ENCODE peak calls at places on chromosome 15, in ten cellular contexts. T, R, X, H, Q, Y, M, W, A and Z are unnamed samples.

GRCh38 chr15:49313650-49314049 is 109.4 kb upstream of the FGF7 start:
- DNase-seq in T (no peak), R (peak), X (no peak), H (no peak), Q (no peak), Y (no peak), M (no peak), W (no peak), A (no peak), Z (no peak)

GRCh38 chr15:52071570-52071969 is 41.0 kb downstream of the BCL2L10 start:
- DNase-seq in T (no peak), R (no peak), X (peak), H (no peak), Q (no peak), Y (peak), M (no peak), W (no peak), A (peak), Z (peak)

GRCh38 chr15:95032181-95032580 is 800.8 kb downstream of the MCTP2 start:
- DNase-seq in T (no peak), R (no peak), X (no peak), H (no peak), Q (no peak), Y (no peak), M (no peak), W (no peak), A (no peak), Z (no peak)

GRCh38 chr15:51536965-51537574 is 85.5 kb downstream of the DMXL2 start:
- DNase-seq in T (no peak), R (peak), X (no peak), H (no peak), Q (no peak), Y (no peak), M (peak), W (peak), A (no peak), Z (peak)

GRCh38 chr15:93265046-93265658 is 176.1 kb upstream of the RGMA start:
- DNase-seq in T (no peak), R (no peak), X (no peak), H (no peak), Q (no peak), Y (no peak), M (no peak), W (no peak), A (no peak), Z (no peak)

GRCh38 chr15:40660686-40661085 is 34.3 kb upstream of the RAD51 start:
- DNase-seq in T (no peak), R (no peak), X (no peak), H (no peak), Q (no peak), Y (no peak), M (no peak), W (no peak), A (no peak), Z (no peak)

GRCh38 chr15:42131826-42132806 is 24.3 kb downstream of the PLA2G4F start:
- DNase-seq in T (no peak), R (peak), X (peak), H (no peak), Q (no peak), Y (no peak), M (no peak), W (no peak), A (no peak), Z (no peak)

GRCh38 chr15:51315726-51316125 is 22.7 kb downstream of the CYP19A1 start:
- DNase-seq in T (no peak), R (no peak), X (no peak), H (no peak), Q (no peak), Y (no peak), M (no peak), W (no peak), A (no peak), Z (no peak)

GRCh38 chr15:71508081-71508682 is 302.2 kb upstream of the NR2E3 start:
- DNase-seq in T (no peak), R (no peak), X (no peak), H (peak), Q (no peak), Y (no peak), M (no peak), W (no peak), A (no peak), Z (no peak)

GRCh38 chr15:77819841-77820728 is 187.4 kb upstream of the LINGO1 start:
- DNase-seq in T (no peak), R (no peak), X (no peak), H (no peak), Q (no peak), Y (no peak), M (peak), W (peak), A (no peak), Z (peak)

GRCh38 chr15:94600496-94600895 is 369.1 kb downstream of the MCTP2 start:
- DNase-seq in T (no peak), R (no peak), X (no peak), H (no peak), Q (no peak), Y (no peak), M (no peak), W (no peak), A (no peak), Z (no peak)

GRCh38 chr15:65558336-65558735 is 28.1 kb downstream of the HACD3 start:
- DNase-seq in T (no peak), R (peak), X (no peak), H (no peak), Q (no peak), Y (no peak), M (no peak), W (no peak), A (no peak), Z (no peak)

GRCh38 chr15:95247068-95247984 is 1016.0 kb downstream of the MCTP2 start:
- DNase-seq in T (no peak), R (peak), X (peak), H (peak), Q (no peak), Y (no peak), M (peak), W (peak), A (no peak), Z (no peak)

GRCh38 chr15:63495780-63496179 is 8.6 kb upstream of the USP3 start:
- DNase-seq in T (no peak), R (no peak), X (no peak), H (no peak), Q (no peak), Y (no peak), M (no peak), W (no peak), A (no peak), Z (no peak)

GRCh38 chr15:70258369-70259029 is 160.8 kb upstream of the TLE3 start:
- DNase-seq in T (peak), R (no peak), X (no peak), H (no peak), Q (peak), Y (peak), M (no peak), W (no peak), A (no peak), Z (no peak)

GRCh38 chr15:70260096-70260495 is 162.4 kb upstream of the TLE3 start:
- DNase-seq in T (no peak), R (no peak), X (no peak), H (no peak), Q (no peak), Y (no peak), M (no peak), W (no peak), A (no peak), Z (no peak)

GRCh38 chr15:70260580-70260979 is 162.9 kb upstream of the TLE3 start:
- DNase-seq in T (no peak), R (no peak), X (no peak), H (no peak), Q (no peak), Y (no peak), M (no peak), W (no peak), A (no peak), Z (no peak)

GRCh38 chr15:70259030-70259424 is 161.3 kb upstream of the TLE3 start:
- DNase-seq in T (peak), R (peak), X (peak), H (no peak), Q (peak), Y (peak), M (peak), W (no peak), A (no peak), Z (no peak)

DNA sequence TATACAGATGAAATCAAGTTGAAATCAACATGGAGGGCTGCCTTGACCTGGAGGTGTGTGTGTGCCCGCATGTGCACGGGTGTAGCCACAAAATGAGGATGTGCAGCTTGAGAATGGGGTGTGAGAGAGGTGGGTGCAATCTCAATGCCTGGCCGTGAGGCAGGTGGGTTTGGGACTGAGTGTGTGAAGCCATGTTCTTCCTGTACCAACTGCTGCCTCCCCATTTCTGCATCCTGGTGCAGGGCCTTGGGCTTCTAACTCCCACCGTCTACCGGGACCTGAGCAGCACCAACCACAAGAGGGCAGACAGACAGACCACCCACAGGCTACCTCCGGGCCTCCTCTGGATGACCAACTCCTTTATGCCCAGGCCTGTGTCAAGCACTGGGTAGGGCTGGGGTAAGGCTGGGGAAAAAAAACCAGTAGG is 161.9 kb upstream of the TLE3 start:
- DNase-seq in T (no peak), R (no peak), X (no peak), H (no peak), Q (no peak), Y (no peak), M (peak), W (peak), A (no peak), Z (peak)
- TF ChIP-seq CTCF in T (peak), R (peak), X (no peak), H (no peak), Q (peak), Y (no peak), M (peak), W (peak), A (peak), Z (no peak)

DNA sequence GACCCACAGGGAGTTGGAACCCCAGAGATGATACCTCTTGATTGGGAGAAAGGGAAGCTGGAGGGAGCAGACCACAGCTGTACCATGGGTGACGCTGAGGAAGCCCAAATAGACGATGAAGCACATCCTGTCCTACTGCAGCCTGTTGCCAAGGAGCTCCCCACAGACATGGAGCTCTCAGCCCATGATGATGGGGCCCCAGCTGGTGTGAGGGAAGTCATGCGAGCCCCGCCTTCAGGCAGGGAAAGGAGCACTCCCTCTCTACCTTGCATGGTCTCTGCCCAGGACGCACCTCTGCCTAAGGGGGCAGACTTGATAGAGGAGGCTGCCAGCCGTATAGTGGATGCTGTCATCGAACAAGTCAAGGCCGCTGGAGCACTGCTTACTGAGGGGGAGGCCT is 201.1 kb downstream of the AKAP13 start:
- DNase-seq in T (no peak), R (no peak), X (peak), H (no peak), Q (peak), Y (peak), M (no peak), W (no peak), A (peak), Z (no peak)
- H3K4me3 ChIP-seq in T (peak), R (no peak), X (peak), H (no peak), Q (peak), Y (peak), M (no peak), W (peak), A (no peak), Z (no peak)

DNA sequence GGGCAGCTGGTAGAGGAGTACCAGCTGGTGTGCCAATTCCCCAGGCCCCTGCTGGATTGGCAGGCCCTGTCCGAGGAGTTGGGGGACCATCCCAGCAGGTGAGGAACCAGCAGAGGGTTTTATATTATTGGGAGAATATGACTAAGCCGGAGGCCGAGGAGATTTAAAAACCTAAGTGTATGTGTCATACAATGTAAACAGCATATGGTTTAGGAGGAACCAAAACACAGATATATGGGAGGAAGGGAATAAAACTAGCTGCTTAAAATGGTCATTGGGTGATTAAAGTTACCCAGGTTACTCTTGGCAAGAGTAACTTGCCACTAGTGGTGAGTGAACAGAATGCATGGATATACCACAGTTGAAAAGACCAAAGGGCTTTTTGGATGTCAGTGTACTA is 22.1 kb downstream of the SNRPN start:
- DNase-seq in T (no peak), R (no peak), X (no peak), H (no peak), Q (no peak), Y (no peak), M (no peak), W (no peak), A (no peak), Z (no peak)
- TF ChIP-seq CTCF in T (no peak), R (no peak), X (no peak), H (no peak), Q (no peak), Y (no peak), M (no peak), W (no peak), A (no peak), Z (no peak)

GRCh38 chr15:81329446-81329845 is 5.5 kb upstream of the STARD5 start:
- DNase-seq in T (no peak), R (no peak), X (no peak), H (no peak), Q (no peak), Y (no peak), M (no peak), W (no peak), A (no peak), Z (no peak)

GRCh38 chr15:81327526-81327925 is 3.6 kb upstream of the STARD5 start:
- DNase-seq in T (no peak), R (peak), X (no peak), H (no peak), Q (no peak), Y (no peak), M (no peak), W (no peak), A (no peak), Z (no peak)

GRCh38 chr15:81323559-81323943 is 390 bp downstream of the STARD5 start:
- DNase-seq in T (no peak), R (no peak), X (no peak), H (no peak), Q (no peak), Y (no peak), M (no peak), W (no peak), A (no peak), Z (no peak)

GRCh38 chr15:81323944-81324881 is at the start of gene STARD5:
- DNase-seq in T (peak), R (peak), X (peak), H (peak), Q (peak), Y (peak), M (peak), W (peak), A (peak), Z (peak)

DNA sequence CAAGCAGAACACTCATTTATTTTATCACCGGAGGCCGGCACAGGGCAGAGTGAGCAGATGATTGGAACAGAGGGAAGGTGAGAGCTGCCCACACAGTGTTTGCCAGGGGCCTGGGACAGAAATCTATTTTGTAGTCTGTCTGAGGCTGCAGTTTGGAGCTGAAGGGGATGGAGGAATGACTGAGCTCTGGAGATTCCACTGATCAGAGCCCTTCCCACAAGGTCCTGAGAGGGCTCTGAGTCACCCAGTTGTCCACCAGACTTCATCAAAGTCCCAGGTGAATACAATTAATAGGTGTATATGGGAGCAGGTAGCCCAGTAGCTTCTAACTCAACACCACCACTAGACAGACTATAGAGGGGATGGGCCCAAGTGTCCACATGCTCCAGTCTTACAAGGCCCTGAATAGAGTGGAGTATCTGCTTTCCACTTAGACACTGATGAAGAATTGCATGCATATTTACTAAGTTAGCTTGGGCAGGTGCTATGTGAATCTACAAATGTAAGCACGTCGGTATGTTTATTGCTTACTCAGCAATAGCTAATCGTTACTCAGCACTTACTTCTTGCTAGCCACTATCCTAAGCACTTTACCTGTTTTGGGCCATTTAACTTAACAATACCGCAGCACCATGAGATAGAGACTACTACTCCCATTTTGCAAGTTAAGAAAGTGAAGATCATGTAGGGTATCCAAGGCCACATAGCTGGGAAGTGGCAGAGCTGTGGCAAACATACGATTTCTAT is 2.7 kb upstream of the STARD5 start:
- DNase-seq in T (no peak), R (no peak), X (no peak), H (no peak), Q (no peak), Y (no peak), M (no peak), W (no peak), A (no peak), Z (no peak)
- H3K4me3 ChIP-seq in T (no peak), R (no peak), X (no peak), H (no peak), Q (no peak), Y (no peak), M (no peak), W (no peak), A (no peak), Z (no peak)

GRCh38 chr15:98529205-98530145 is 118.9 kb upstream of the IGF1R start:
- DNase-seq in T (no peak), R (no peak), X (no peak), H (no peak), Q (no peak), Y (peak), M (no peak), W (no peak), A (no peak), Z (no peak)
- TF ChIP-seq CTCF in T (no peak), R (no peak), X (no peak), H (no peak), Q (no peak), Y (no peak), M (no peak), W (no peak), A (no peak), Z (no peak)

GRCh38 chr15:89575656-89576416 is 567 bp downstream of the TICRR start:
- DNase-seq in T (no peak), R (peak), X (no peak), H (no peak), Q (peak), Y (peak), M (no peak), W (peak), A (no peak), Z (no peak)

GRCh38 chr15:89578146-89578545 is 2.9 kb downstream of the TICRR start:
- DNase-seq in T (no peak), R (no peak), X (no peak), H (no peak), Q (no peak), Y (no peak), M (no peak), W (no peak), A (no peak), Z (no peak)

GRCh38 chr15:89575146-89575655 is at the start of gene TICRR:
- DNase-seq in T (peak), R (peak), X (peak), H (peak), Q (peak), Y (peak), M (peak), W (peak), A (peak), Z (peak)

GRCh38 chr15:89577776-89578115 is 2.5 kb downstream of the TICRR start:
- DNase-seq in T (no peak), R (no peak), X (no peak), H (no peak), Q (no peak), Y (no peak), M (no peak), W (no peak), A (no peak), Z (no peak)

DNA sequence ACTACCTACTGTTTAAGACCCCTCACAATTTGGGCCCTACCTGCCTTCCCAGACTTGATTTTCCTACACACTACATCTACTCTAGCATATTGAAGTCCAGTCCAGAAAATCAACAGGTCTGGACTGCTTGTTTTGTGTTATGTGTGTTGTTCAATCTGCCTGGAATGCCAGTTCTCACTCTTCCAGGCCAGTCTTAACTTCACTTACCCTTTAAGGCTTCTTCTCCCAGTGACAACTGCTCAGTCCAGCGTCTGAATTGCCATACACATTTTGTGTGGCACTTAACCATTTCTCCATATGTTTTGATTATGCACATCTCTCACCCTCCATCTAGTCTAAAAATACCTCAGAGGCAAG is 1.1 kb downstream of the TICRR start:
- DNase-seq in T (no peak), R (peak), X (no peak), H (no peak), Q (no peak), Y (no peak), M (no peak), W (peak), A (no peak), Z (no peak)
- H3K4me3 ChIP-seq in T (no peak), R (peak), X (no peak), H (peak), Q (peak), Y (no peak), M (peak), W (peak), A (no peak), Z (peak)

GRCh38 chr15:88719654-88720053 is 80.8 kb downstream of the ISG20 start:
- DNase-seq in T (no peak), R (no peak), X (no peak), H (no peak), Q (no peak), Y (no peak), M (no peak), W (no peak), A (no peak), Z (no peak)
- TF ChIP-seq CTCF in T (no peak), R (no peak), X (no peak), H (no peak), Q (no peak), Y (no peak), M (no peak), W (no peak), A (no peak), Z (no peak)

DNA sequence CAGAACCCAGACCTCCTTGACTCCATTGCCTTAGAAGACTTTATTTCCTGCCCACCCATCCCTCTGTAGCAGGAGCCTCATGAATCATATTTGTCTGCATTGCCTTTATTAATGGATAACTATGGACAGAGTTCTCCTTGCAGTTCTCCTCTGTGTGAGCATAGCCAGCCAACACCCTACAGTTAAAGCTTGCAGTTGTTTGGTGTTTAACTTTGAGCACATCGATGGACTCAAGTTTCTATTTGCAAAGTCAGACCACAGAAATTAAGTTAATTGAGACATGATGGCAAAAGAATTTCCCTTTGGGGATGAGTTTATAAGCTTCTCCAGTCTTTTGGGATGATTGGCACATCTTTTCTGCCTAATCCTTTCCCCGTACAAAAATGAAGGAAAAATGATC is 399.0 kb upstream of the THBS1 start:
- DNase-seq in T (no peak), R (no peak), X (no peak), H (no peak), Q (no peak), Y (no peak), M (no peak), W (peak), A (no peak), Z (no peak)
- H3K4me3 ChIP-seq in T (no peak), R (no peak), X (no peak), H (no peak), Q (no peak), Y (no peak), M (no peak), W (peak), A (no peak), Z (no peak)